ENCODE peak calls at places on chromosome 20, in six cellular contexts. One of them, this sample, is unnamed.

GRCh38 chr20:1897486-1897885 is 2.3 kb downstream of the SIRPA start:
- DNase-seq in naive thymus-derived CD4-positive, alpha-beta T cell: no peak
- DNase-seq in sigmoid colon: peak; percentile 72
- DNase-seq in A549: peak; percentile 47
- DNase-seq in heart left ventricle: no peak
- DNase-seq in upper lobe of right lung: no peak
- DNase-seq in this sample: no peak

GRCh38 chr20:13009682-13010406 is 1.1 kb downstream of the SPTLC3 start:
- DNase-seq in naive thymus-derived CD4-positive, alpha-beta T cell: peak; percentile 52
- DNase-seq in sigmoid colon: peak; percentile 65
- DNase-seq in A549: no peak
- DNase-seq in heart left ventricle: peak; percentile 38
- DNase-seq in upper lobe of right lung: no peak
- DNase-seq in this sample: no peak

GRCh38 chr20:18813483-18813882 is at the start of gene SCP2D1:
- DNase-seq in naive thymus-derived CD4-positive, alpha-beta T cell: no peak
- DNase-seq in sigmoid colon: no peak
- DNase-seq in A549: no peak
- DNase-seq in heart left ventricle: no peak
- DNase-seq in upper lobe of right lung: no peak
- DNase-seq in this sample: no peak

GRCh38 chr20:10637563-10637962 is 36.2 kb downstream of the JAG1 start:
- DNase-seq in naive thymus-derived CD4-positive, alpha-beta T cell: no peak
- DNase-seq in sigmoid colon: no peak
- DNase-seq in A549: no peak
- DNase-seq in heart left ventricle: no peak
- DNase-seq in upper lobe of right lung: no peak
- DNase-seq in this sample: no peak

GRCh38 chr20:33488201-33488600 is 1.7 kb upstream of the CBFA2T2 start:
- DNase-seq in naive thymus-derived CD4-positive, alpha-beta T cell: no peak
- DNase-seq in sigmoid colon: peak; percentile 40
- DNase-seq in A549: no peak
- DNase-seq in heart left ventricle: no peak
- DNase-seq in upper lobe of right lung: peak; percentile 21
- DNase-seq in this sample: no peak

GRCh38 chr20:5844063-5844681 is 94.0 kb downstream of the SHLD1 start:
- DNase-seq in naive thymus-derived CD4-positive, alpha-beta T cell: no peak
- DNase-seq in sigmoid colon: no peak
- DNase-seq in A549: peak; percentile 91
- DNase-seq in heart left ventricle: no peak
- DNase-seq in upper lobe of right lung: no peak
- DNase-seq in this sample: no peak

GRCh38 chr20:8796088-8796665 is 272.7 kb upstream of the PLCB4 start:
- DNase-seq in naive thymus-derived CD4-positive, alpha-beta T cell: no peak
- DNase-seq in sigmoid colon: no peak
- DNase-seq in A549: no peak
- DNase-seq in heart left ventricle: no peak
- DNase-seq in upper lobe of right lung: no peak
- DNase-seq in this sample: no peak

GRCh38 chr20:12640255-12640654 is 368.5 kb upstream of the SPTLC3 start:
- DNase-seq in naive thymus-derived CD4-positive, alpha-beta T cell: no peak
- DNase-seq in sigmoid colon: no peak
- DNase-seq in A549: no peak
- DNase-seq in heart left ventricle: no peak
- DNase-seq in upper lobe of right lung: no peak
- DNase-seq in this sample: no peak

GRCh38 chr20:39960522-39961420 is 728.3 kb downstream of the MAFB start:
- DNase-seq in naive thymus-derived CD4-positive, alpha-beta T cell: no peak
- DNase-seq in sigmoid colon: peak; percentile 63
- DNase-seq in A549: no peak
- DNase-seq in heart left ventricle: no peak
- DNase-seq in upper lobe of right lung: no peak
- DNase-seq in this sample: no peak

GRCh38 chr20:39264506-39265172 is 302.5 kb downstream of the DHX35 start:
- DNase-seq in naive thymus-derived CD4-positive, alpha-beta T cell: no peak
- DNase-seq in sigmoid colon: peak; percentile 82
- DNase-seq in A549: peak; percentile 71
- DNase-seq in heart left ventricle: peak; percentile 67
- DNase-seq in upper lobe of right lung: no peak
- DNase-seq in this sample: no peak

GRCh38 chr20:676315-676937 is 824 bp upstream of the SCRT2 start:
- DNase-seq in naive thymus-derived CD4-positive, alpha-beta T cell: no peak
- DNase-seq in sigmoid colon: no peak
- DNase-seq in A549: no peak
- DNase-seq in heart left ventricle: no peak
- DNase-seq in upper lobe of right lung: no peak
- DNase-seq in this sample: no peak

GRCh38 chr20:7240490-7240889 is 473.0 kb downstream of the BMP2 start:
- DNase-seq in naive thymus-derived CD4-positive, alpha-beta T cell: no peak
- DNase-seq in sigmoid colon: no peak
- DNase-seq in A549: no peak
- DNase-seq in heart left ventricle: no peak
- DNase-seq in upper lobe of right lung: no peak
- DNase-seq in this sample: no peak

GRCh38 chr20:43800186-43800585 is 73.4 kb upstream of the GTSF1L start:
- DNase-seq in naive thymus-derived CD4-positive, alpha-beta T cell: no peak
- DNase-seq in sigmoid colon: no peak
- DNase-seq in A549: no peak
- DNase-seq in heart left ventricle: no peak
- DNase-seq in upper lobe of right lung: no peak
- DNase-seq in this sample: no peak

GRCh38 chr20:36481380-36482043 is 59.8 kb upstream of the MYL9 start:
- DNase-seq in naive thymus-derived CD4-positive, alpha-beta T cell: no peak
- DNase-seq in sigmoid colon: no peak
- DNase-seq in A549: no peak
- DNase-seq in heart left ventricle: no peak
- DNase-seq in upper lobe of right lung: no peak
- DNase-seq in this sample: no peak

GRCh38 chr20:16761305-16761829 is 13.2 kb downstream of the OTOR start:
- DNase-seq in naive thymus-derived CD4-positive, alpha-beta T cell: peak; percentile 37
- DNase-seq in sigmoid colon: no peak
- DNase-seq in A549: peak; percentile 83
- DNase-seq in heart left ventricle: peak; percentile 38
- DNase-seq in upper lobe of right lung: no peak
- DNase-seq in this sample: no peak

GRCh38 chr20:30489604-30490003 is 767.9 kb upstream of the DEFB115 start:
- DNase-seq in naive thymus-derived CD4-positive, alpha-beta T cell: no peak
- DNase-seq in sigmoid colon: peak; percentile 63
- DNase-seq in A549: no peak
- DNase-seq in heart left ventricle: no peak
- DNase-seq in upper lobe of right lung: no peak
- DNase-seq in this sample: no peak
- H3K9me3 ChIP-seq in naive thymus-derived CD4-positive, alpha-beta T cell: peaks cover 6% of the 10 kb centered on the region
- H3K9me3 ChIP-seq in sigmoid colon: peaks cover 15% of the 10 kb centered on the region
- H3K9me3 ChIP-seq in A549: peaks cover 4% of the 10 kb centered on the region
- H3K9me3 ChIP-seq in heart left ventricle: no peaks in the 10 kb centered on the region
- H3K9me3 ChIP-seq in upper lobe of right lung: no peaks in the 10 kb centered on the region
- H3K9me3 ChIP-seq in this sample: peaks cover 23% of the 10 kb centered on the region

GRCh38 chr20:61805781-61806180 is 259.9 kb downstream of the TAF4 start:
- DNase-seq in naive thymus-derived CD4-positive, alpha-beta T cell: no peak
- DNase-seq in sigmoid colon: no peak
- DNase-seq in A549: no peak
- DNase-seq in heart left ventricle: no peak
- DNase-seq in upper lobe of right lung: peak; percentile 48
- DNase-seq in this sample: no peak
- H3K4me1 ChIP-seq in naive thymus-derived CD4-positive, alpha-beta T cell: no peaks in the 10 kb centered on the region
- H3K4me1 ChIP-seq in sigmoid colon: peaks cover 10% of the 10 kb centered on the region
- H3K4me1 ChIP-seq in A549: no peaks in the 10 kb centered on the region
- H3K4me1 ChIP-seq in heart left ventricle: no peaks in the 10 kb centered on the region
- H3K4me1 ChIP-seq in upper lobe of right lung: no peaks in the 10 kb centered on the region
- H3K4me1 ChIP-seq in this sample: peaks cover 20% of the 10 kb centered on the region

GRCh38 chr20:21702553-21703467 is 2.7 kb upstream of the PAX1 start:
- DNase-seq in naive thymus-derived CD4-positive, alpha-beta T cell: no peak
- DNase-seq in sigmoid colon: peak; percentile 80
- DNase-seq in A549: peak; percentile 65
- DNase-seq in heart left ventricle: no peak
- DNase-seq in upper lobe of right lung: peak; percentile 76
- DNase-seq in this sample: no peak
- H3K9me3 ChIP-seq in naive thymus-derived CD4-positive, alpha-beta T cell: no peaks in the 10 kb centered on the region
- H3K9me3 ChIP-seq in sigmoid colon: no peaks in the 10 kb centered on the region
- H3K9me3 ChIP-seq in A549: no peaks in the 10 kb centered on the region
- H3K9me3 ChIP-seq in heart left ventricle: no peaks in the 10 kb centered on the region
- H3K9me3 ChIP-seq in upper lobe of right lung: no peaks in the 10 kb centered on the region
- H3K9me3 ChIP-seq in this sample: no peaks in the 10 kb centered on the region

DNA sequence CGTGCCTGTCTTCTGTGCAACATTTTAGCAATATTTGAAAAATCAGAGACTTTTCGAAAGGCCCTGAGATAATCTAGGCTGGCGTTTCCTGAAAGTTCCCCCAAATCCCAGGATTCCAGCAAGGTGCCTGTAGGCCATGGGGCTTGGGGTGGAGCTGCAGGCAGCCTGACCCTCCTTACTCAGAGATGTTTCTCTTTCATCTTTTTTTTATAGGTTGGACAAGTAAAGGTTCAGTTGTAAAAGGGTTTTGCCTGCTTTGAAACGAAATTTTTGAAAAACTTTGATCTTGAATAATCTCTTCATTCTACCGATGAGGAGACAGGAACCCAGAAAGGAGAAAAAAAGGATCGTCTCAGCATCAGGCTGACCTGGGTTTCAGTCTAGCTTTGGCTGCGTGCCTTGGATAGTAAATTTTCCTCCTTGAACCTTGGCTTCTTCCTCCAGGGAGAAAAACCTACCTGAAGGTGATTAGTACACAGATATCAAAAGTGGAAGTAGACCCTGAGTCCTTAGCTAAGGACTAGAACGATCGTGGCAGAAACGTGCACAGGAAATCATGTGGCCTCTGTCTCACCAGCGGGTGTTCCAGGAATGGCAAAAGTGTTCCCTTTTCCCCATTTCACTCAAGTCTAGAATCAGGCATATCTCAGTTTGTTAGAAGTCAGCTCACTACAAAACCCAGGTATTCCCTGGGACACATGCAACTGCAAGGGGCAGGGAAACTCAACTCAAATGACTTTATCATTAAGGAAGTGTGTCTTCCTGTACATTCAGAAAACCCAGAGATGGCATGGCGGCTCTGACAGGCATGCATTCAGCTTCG is 128.2 kb upstream of the PTPN1 start:
- DNase-seq in naive thymus-derived CD4-positive, alpha-beta T cell: no peak
- DNase-seq in sigmoid colon: no peak
- DNase-seq in A549: no peak
- DNase-seq in heart left ventricle: no peak
- DNase-seq in upper lobe of right lung: no peak
- DNase-seq in this sample: no peak
- H3K4me1 ChIP-seq in naive thymus-derived CD4-positive, alpha-beta T cell: peaks cover 27% of the 10 kb centered on the region
- H3K4me1 ChIP-seq in sigmoid colon: peaks cover 48% of the 10 kb centered on the region
- H3K4me1 ChIP-seq in A549: peaks cover 63% of the 10 kb centered on the region
- H3K4me1 ChIP-seq in heart left ventricle: peaks cover 19% of the 10 kb centered on the region
- H3K4me1 ChIP-seq in upper lobe of right lung: peaks cover 52% of the 10 kb centered on the region
- H3K4me1 ChIP-seq in this sample: peaks cover 44% of the 10 kb centered on the region

GRCh38 chr20:41552295-41553068 is 65.7 kb downstream of the CHD6 start:
- DNase-seq in naive thymus-derived CD4-positive, alpha-beta T cell: no peak
- DNase-seq in sigmoid colon: no peak
- DNase-seq in A549: no peak
- DNase-seq in heart left ventricle: no peak
- DNase-seq in upper lobe of right lung: no peak
- DNase-seq in this sample: no peak

GRCh38 chr20:41551011-41551705 is 67.0 kb downstream of the CHD6 start:
- DNase-seq in naive thymus-derived CD4-positive, alpha-beta T cell: no peak
- DNase-seq in sigmoid colon: no peak
- DNase-seq in A549: no peak
- DNase-seq in heart left ventricle: no peak
- DNase-seq in upper lobe of right lung: no peak
- DNase-seq in this sample: no peak

GRCh38 chr20:41553142-41553879 is 64.9 kb downstream of the CHD6 start:
- DNase-seq in naive thymus-derived CD4-positive, alpha-beta T cell: no peak
- DNase-seq in sigmoid colon: no peak
- DNase-seq in A549: no peak
- DNase-seq in heart left ventricle: no peak
- DNase-seq in upper lobe of right lung: no peak
- DNase-seq in this sample: no peak
- H3K9me3 ChIP-seq in naive thymus-derived CD4-positive, alpha-beta T cell: peaks cover 22% of the 10 kb centered on the region
- H3K9me3 ChIP-seq in sigmoid colon: no peaks in the 10 kb centered on the region
- H3K9me3 ChIP-seq in A549: no peaks in the 10 kb centered on the region
- H3K9me3 ChIP-seq in heart left ventricle: no peaks in the 10 kb centered on the region
- H3K9me3 ChIP-seq in upper lobe of right lung: no peaks in the 10 kb centered on the region
- H3K9me3 ChIP-seq in this sample: no peaks in the 10 kb centered on the region

DNA sequence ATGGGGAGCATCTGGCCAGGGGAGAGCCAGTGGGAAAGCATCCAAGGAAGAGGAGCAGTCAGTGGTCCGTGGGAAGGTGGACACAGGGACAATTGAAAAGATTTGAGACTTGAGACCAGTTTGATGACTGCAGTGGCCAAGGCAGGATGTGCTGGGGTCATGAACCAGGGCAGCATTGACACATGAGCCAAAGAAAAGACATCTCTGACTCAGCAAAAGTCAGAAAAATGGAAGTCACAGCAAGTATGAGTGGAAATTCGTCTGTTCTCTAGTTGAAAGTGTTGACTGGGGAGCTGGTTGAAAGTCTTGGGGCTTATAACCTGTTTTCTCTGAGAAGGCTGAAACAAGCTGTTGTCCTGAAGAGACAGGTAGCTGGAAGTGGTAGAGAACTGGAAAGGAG is 31.3 kb downstream of the RAB22A start:
- DNase-seq in naive thymus-derived CD4-positive, alpha-beta T cell: no peak
- DNase-seq in sigmoid colon: no peak
- DNase-seq in A549: peak; percentile 13
- DNase-seq in heart left ventricle: no peak
- DNase-seq in upper lobe of right lung: no peak
- DNase-seq in this sample: no peak
- H3K4me1 ChIP-seq in naive thymus-derived CD4-positive, alpha-beta T cell: peaks cover 4% of the 10 kb centered on the region
- H3K4me1 ChIP-seq in sigmoid colon: peaks cover 9% of the 10 kb centered on the region
- H3K4me1 ChIP-seq in A549: peaks cover 45% of the 10 kb centered on the region
- H3K4me1 ChIP-seq in heart left ventricle: peaks cover 5% of the 10 kb centered on the region
- H3K4me1 ChIP-seq in upper lobe of right lung: no peaks in the 10 kb centered on the region
- H3K4me1 ChIP-seq in this sample: peaks cover 21% of the 10 kb centered on the region

DNA sequence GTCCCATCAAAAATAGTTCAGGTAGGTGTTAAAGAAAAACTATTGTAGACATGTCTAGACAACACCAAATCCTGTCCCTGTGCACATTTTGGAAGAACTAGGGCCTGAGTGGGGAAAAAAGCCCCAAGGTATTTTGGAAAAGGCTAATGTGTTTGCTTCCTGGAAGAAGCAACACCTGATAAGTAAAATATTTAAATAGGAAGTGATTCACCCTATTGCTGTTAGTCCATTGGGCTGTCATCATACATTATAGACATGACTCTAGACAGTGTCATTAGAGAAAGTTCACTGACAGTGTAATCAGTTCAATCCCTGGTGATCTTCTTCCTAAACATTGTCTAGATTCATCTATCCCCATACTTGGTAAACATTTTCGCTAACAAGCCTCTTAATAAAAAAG is 465.3 kb downstream of the CBLN4 start:
- DNase-seq in naive thymus-derived CD4-positive, alpha-beta T cell: no peak
- DNase-seq in sigmoid colon: no peak
- DNase-seq in A549: no peak
- DNase-seq in heart left ventricle: no peak
- DNase-seq in upper lobe of right lung: no peak
- DNase-seq in this sample: no peak
- H3K9me3 ChIP-seq in naive thymus-derived CD4-positive, alpha-beta T cell: no peaks in the 10 kb centered on the region
- H3K9me3 ChIP-seq in sigmoid colon: no peaks in the 10 kb centered on the region
- H3K9me3 ChIP-seq in A549: no peaks in the 10 kb centered on the region
- H3K9me3 ChIP-seq in heart left ventricle: no peaks in the 10 kb centered on the region
- H3K9me3 ChIP-seq in upper lobe of right lung: no peaks in the 10 kb centered on the region
- H3K9me3 ChIP-seq in this sample: no peaks in the 10 kb centered on the region

GRCh38 chr20:51898788-51899187 is 96.5 kb upstream of the SALL4 start:
- DNase-seq in naive thymus-derived CD4-positive, alpha-beta T cell: no peak
- DNase-seq in sigmoid colon: no peak
- DNase-seq in A549: no peak
- DNase-seq in heart left ventricle: no peak
- DNase-seq in upper lobe of right lung: no peak
- DNase-seq in this sample: no peak
- H3K4me1 ChIP-seq in naive thymus-derived CD4-positive, alpha-beta T cell: no peaks in the 10 kb centered on the region
- H3K4me1 ChIP-seq in sigmoid colon: no peaks in the 10 kb centered on the region
- H3K4me1 ChIP-seq in A549: peaks cover 10% of the 10 kb centered on the region
- H3K4me1 ChIP-seq in heart left ventricle: no peaks in the 10 kb centered on the region
- H3K4me1 ChIP-seq in upper lobe of right lung: no peaks in the 10 kb centered on the region
- H3K4me1 ChIP-seq in this sample: no peaks in the 10 kb centered on the region

This sample was measured in esophagus squamous epithelium.